ENCODE peak calls at places on chromosomes 6 and 20, in six cellular contexts. J, F, G, M, N and W are unnamed samples.

GRCh38 chr6:46370622-46371021 is 120.6 kb downstream of the RCAN2 start:
- ATAC-seq in J (no peak), F (peak), G (no peak), M (no peak), N (peak), W (no peak)

GRCh38 chr6:36510365-36510764 is 36.9 kb downstream of the STK38 start:
- ATAC-seq in J (no peak), F (no peak), G (no peak), M (no peak), N (no peak), W (no peak)

GRCh38 chr6:137102050-137102848 is 57.5 kb upstream of the IL20RA start:
- ATAC-seq in J (peak), F (no peak), G (no peak), M (no peak), N (no peak), W (no peak)

GRCh38 chr6:129872591-129872990 is 11.5 kb upstream of the TMEM244 start:
- ATAC-seq in J (no peak), F (no peak), G (no peak), M (no peak), N (no peak), W (no peak)

GRCh38 chr20:15612746-15613145 is 960.5 kb downstream of the KIF16B start:
- ATAC-seq in J (no peak), F (no peak), G (no peak), M (no peak), N (no peak), W (no peak)

GRCh38 chr6:132813173-132813856 is 1.1 kb upstream of the RPS12 start:
- ATAC-seq in J (peak), F (peak), G (peak), M (no peak), N (peak), W (no peak)

GRCh38 chr20:19785173-19785799 is 27.2 kb downstream of the RIN2 start:
- ATAC-seq in J (no peak), F (no peak), G (no peak), M (no peak), N (no peak), W (peak)

GRCh38 chr6:70797625-70798024 is 129.9 kb downstream of the SMAP1 start:
- ATAC-seq in J (peak), F (no peak), G (no peak), M (no peak), N (no peak), W (no peak)

GRCh38 chr20:10369723-10370090 is 64.3 kb downstream of the MKKS start:
- ATAC-seq in J (peak), F (peak), G (no peak), M (peak), N (no peak), W (no peak)

GRCh38 chr6:53465732-53466131 is 79.2 kb downstream of the GCLC start:
- ATAC-seq in J (no peak), F (peak), G (no peak), M (no peak), N (no peak), W (peak)

GRCh38 chr20:53792946-53793536 is 199.4 kb upstream of the ZNF217 start:
- ATAC-seq in J (no peak), F (no peak), G (no peak), M (no peak), N (no peak), W (no peak)

GRCh38 chr6:138953451-138953850 is 34.6 kb downstream of the REPS1 start:
- ATAC-seq in J (peak), F (no peak), G (no peak), M (no peak), N (no peak), W (no peak)

GRCh38 chr6:152154559-152155356 is 347.3 kb downstream of the ESR1 start:
- ATAC-seq in J (no peak), F (no peak), G (no peak), M (no peak), N (no peak), W (no peak)

GRCh38 chr6:161434921-161435411 is 161.1 kb upstream of the AGPAT4 start:
- ATAC-seq in J (no peak), F (no peak), G (no peak), M (peak), N (no peak), W (peak)

GRCh38 chr6:114343782-114344144 is 940 bp upstream of the HS3ST5 start:
- ATAC-seq in J (no peak), F (peak), G (peak), M (peak), N (no peak), W (no peak)

GRCh38 chr6:37942606-37943376 is 123.3 kb downstream of the ZFAND3 start:
- ATAC-seq in J (peak), F (no peak), G (no peak), M (no peak), N (no peak), W (no peak)

GRCh38 chr6:20217476-20217855 is 5.2 kb upstream of the MBOAT1 start:
- ATAC-seq in J (no peak), F (no peak), G (no peak), M (no peak), N (peak), W (no peak)

GRCh38 chr6:158789115-158789917 is 29.9 kb downstream of the EZR start:
- ATAC-seq in J (peak), F (peak), G (no peak), M (no peak), N (no peak), W (no peak)

GRCh38 chr20:46828471-46828870 is 66.2 kb upstream of the EYA2 start:
- ATAC-seq in J (no peak), F (no peak), G (no peak), M (no peak), N (no peak), W (no peak)

GRCh38 chr6:56890683-56891429 is 64.1 kb upstream of the BEND6 start:
- ATAC-seq in J (peak), F (peak), G (no peak), M (peak), N (peak), W (peak)

GRCh38 chr6:22320750-22321149 is 23.9 kb upstream of the PRL start:
- ATAC-seq in J (no peak), F (no peak), G (peak), M (peak), N (no peak), W (no peak)

GRCh38 chr6:72820153-72820552 is 198.3 kb downstream of the KCNQ5 start:
- ATAC-seq in J (no peak), F (no peak), G (no peak), M (no peak), N (no peak), W (no peak)

GRCh38 chr6:167576798-167577528 is 249.7 kb upstream of the AFDN start:
- ATAC-seq in J (no peak), F (no peak), G (no peak), M (no peak), N (no peak), W (no peak)

GRCh38 chr6:26421259-26422144 is 18.8 kb upstream of the BTN3A3 start:
- ATAC-seq in J (peak), F (peak), G (peak), M (peak), N (peak), W (peak)

GRCh38 chr6:100457251-100457990 is 7.3 kb downstream of the SIM1 start:
- ATAC-seq in J (no peak), F (no peak), G (no peak), M (no peak), N (no peak), W (no peak)

GRCh38 chr6:71502961-71503360 is 214.3 kb downstream of the OGFRL1 start:
- ATAC-seq in J (no peak), F (no peak), G (no peak), M (no peak), N (no peak), W (no peak)

GRCh38 chr6:166313255-166314070 is 5.3 kb upstream of the PRR18 start:
- ATAC-seq in J (peak), F (peak), G (peak), M (peak), N (peak), W (peak)

GRCh38 chr20:10111144-10111771 is 76.5 kb downstream of the ANKEF1 start:
- ATAC-seq in J (no peak), F (peak), G (no peak), M (no peak), N (no peak), W (no peak)

GRCh38 chr6:137738197-137738596 is 128.9 kb upstream of the TNFAIP3 start:
- ATAC-seq in J (peak), F (no peak), G (no peak), M (peak), N (no peak), W (no peak)

GRCh38 chr6:41787219-41787917 is at the start of gene TOMM6:
- ATAC-seq in J (peak), F (peak), G (peak), M (peak), N (peak), W (peak)

GRCh38 chr6:41707565-41708200 is 27.7 kb downstream of the TFEB start:
- ATAC-seq in J (peak), F (no peak), G (peak), M (no peak), N (no peak), W (no peak)

GRCh38 chr20:32445539-32446273 is 87.6 kb downstream of the ASXL1 start:
- ATAC-seq in J (peak), F (peak), G (no peak), M (no peak), N (peak), W (no peak)

GRCh38 chr6:11586574-11586973 is 49.0 kb downstream of the TMEM170B start:
- ATAC-seq in J (no peak), F (peak), G (peak), M (no peak), N (no peak), W (no peak)
- TF ChIP-seq EP300 in J (no peak), F (no peak), G (no peak), M (no peak), N (no peak), W (no peak)

DNA sequence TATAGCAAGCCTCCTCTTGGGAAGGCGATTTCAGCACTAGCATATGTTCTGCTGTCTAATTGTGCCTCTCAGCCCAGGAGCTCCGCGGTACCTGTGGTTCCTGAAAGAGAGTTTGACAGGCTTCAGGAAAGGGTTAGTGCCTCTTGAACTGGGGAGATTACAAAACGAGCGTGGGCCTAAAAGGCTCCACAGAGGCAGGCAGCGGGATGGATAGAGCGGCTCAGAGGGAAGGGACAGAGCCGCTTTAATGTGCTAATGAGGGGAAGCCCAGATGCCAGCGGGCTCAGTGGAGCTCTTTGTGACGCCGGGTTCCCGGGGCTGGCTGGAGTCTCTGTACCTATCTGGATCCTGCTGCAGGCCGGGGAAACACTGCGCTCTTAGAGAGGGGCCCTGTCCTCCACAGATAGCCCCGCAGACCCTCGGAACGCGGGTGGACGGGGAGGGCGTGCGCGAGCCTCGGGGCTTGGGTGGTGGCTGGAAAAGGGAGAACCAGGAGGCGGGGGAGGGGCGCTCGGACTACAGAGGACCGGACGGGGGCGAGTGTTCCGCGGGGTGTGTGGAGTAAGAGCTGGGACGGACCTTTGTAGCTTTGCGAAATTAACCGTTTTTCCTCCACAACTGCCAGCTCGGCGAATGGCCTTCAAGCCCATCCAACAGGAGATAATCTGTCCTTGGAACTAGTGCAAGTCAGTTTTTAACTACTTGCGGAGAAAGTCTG is 12.9 kb downstream of the SLC35F1 start:
- ATAC-seq in J (no peak), F (peak), G (peak), M (no peak), N (no peak), W (peak)
- H3K4me3 ChIP-seq in J (no peak), F (peak), G (peak), M (no peak), N (no peak), W (no peak)

GRCh38 chr6:17292600-17293133 is 11.5 kb downstream of the RBM24 start:
- ATAC-seq in J (no peak), F (no peak), G (no peak), M (no peak), N (no peak), W (no peak)

GRCh38 chr6:17291778-17292177 is 10.6 kb downstream of the RBM24 start:
- ATAC-seq in J (no peak), F (no peak), G (no peak), M (no peak), N (no peak), W (no peak)

GRCh38 chr6:17293395-17293794 is 12.2 kb downstream of the RBM24 start:
- ATAC-seq in J (no peak), F (no peak), G (no peak), M (no peak), N (no peak), W (no peak)

GRCh38 chr6:17289491-17290106 is 8.4 kb downstream of the RBM24 start:
- ATAC-seq in J (no peak), F (no peak), G (peak), M (no peak), N (no peak), W (peak)
- TF ChIP-seq EP300 in J (no peak), F (no peak), G (no peak), M (no peak), N (no peak), W (no peak)

DNA sequence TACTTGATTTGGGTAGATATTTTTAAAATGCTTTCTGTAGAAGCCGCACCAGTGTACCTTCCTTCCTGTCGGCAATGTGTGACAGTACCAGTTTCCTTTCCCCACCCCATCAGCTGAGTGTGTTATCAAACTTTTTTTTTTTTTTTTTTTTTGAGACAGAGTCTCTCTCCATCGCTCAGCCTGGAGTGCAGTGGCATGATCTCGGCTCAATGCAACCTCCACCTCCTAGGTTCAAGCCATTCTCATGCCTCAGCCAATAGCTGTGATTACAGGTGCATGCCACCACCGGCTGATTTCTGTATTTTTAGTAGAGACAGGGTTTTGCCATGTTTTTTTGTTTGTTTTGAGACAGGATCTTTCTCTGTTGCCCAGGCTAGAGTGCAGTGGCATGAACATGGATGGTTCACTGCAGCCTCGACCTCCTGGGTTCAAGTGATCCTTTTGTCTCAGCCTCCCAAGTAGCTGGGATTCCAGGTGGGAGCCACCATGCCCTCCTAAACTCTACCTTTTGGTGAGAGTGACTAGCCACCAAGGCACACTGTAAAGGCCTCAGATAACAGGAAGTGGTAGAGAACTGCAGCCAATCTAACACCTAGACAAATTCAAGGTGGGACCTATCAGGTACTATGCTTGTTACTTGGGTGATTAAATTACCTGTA is 26.5 kb upstream of the ZBTB22 start:
- ATAC-seq in J (peak), F (no peak), G (peak), M (no peak), N (peak), W (no peak)
- H3K4me3 ChIP-seq in J (peak), F (no peak), G (no peak), M (no peak), N (no peak), W (no peak)

DNA sequence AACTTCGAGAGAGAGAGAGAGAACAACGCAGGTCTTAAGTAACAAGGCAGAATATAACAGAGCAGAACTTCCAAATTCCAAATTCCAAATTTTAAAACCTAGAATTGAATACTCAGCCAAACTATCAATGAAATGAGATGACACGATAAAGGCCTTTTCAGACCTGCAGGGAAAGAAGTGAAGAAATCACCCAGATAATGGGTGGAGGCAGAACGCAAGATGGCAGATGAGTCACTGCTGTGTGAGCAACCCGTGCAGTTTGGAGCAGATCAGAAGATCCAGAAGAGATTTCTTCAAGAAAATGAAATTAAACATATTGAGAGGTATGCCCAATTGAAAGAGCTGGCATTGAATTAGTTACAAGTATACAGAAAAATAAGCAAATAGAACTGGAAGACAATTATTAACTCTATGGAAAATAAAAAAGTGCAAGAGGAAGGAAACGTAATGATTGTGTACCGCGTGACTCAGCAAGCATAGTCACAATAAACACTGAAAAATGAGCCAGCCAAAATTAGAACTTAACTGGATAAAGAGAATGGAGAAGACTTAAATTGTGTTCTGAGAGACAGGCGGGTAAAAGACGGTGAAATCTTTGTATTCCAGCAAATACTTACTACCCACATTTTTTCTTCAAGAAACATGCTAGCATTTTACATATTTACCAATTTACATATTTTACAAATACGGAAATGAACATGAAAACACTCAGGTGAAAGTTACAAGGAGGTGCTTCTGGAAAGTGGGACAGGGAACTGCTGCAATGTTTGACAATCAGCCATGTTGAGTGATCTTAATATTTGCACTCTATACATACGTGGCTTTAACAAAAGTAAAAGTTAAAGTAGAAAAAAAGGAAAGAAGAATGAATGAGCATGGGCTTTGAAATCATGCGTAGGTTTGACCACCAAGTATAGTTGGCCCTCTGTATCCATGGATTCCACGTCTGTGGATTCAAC is 87.9 kb upstream of the CDYL start:
- ATAC-seq in J (no peak), F (no peak), G (no peak), M (peak), N (peak), W (peak)
- TF ChIP-seq EP300 in J (no peak), F (no peak), G (no peak), M (no peak), N (peak), W (no peak)

DNA sequence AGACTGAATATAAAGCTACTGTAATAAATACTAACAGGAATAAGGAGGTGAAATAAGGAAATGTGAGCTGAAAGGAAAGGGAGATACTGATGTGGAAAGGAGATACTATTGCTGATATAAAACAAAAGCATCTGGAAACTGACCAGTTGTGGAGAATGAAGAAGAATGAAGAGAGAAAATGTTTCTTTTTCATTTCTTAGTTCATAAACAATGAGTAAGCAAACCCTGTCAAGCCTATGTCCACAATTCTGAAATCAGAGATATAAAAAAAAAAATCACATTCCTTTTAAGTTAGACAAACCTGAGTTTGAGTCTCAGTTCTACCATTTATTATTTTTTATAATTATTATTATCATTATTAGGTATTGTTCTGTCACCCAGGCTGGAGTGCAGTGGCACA is 121.6 kb upstream of the GJE1 start:
- ATAC-seq in J (no peak), F (no peak), G (no peak), M (no peak), N (no peak), W (no peak)
- H3K4me3 ChIP-seq in J (no peak), F (no peak), G (no peak), M (no peak), N (no peak), W (no peak)

GRCh38 chr20:44714102-44714700 is 968 bp upstream of the CCN5 start:
- ATAC-seq in J (no peak), F (peak), G (peak), M (no peak), N (no peak), W (peak)
- TF ChIP-seq EP300 in J (no peak), F (no peak), G (peak), M (no peak), N (no peak), W (no peak)